ENCODE peak calls at places on chromosomes 2 and 18, in ten cellular contexts. P is NCI-H2107, C is midbrain, F is lower lobe of right lung, N is HTR-8/SVneo, M is NCI-H2029, T is WERI-Rb-1, D is skeletal muscle cell, I is SK-MEL-5, J is ovary. E is an unnamed sample.

GRCh38 chr2:171688129-171688465 is 828 bp downstream of the DYNC1I2 start:
- DNase-seq in P (no peak), M (no peak), F (no peak), I (no peak), T (no peak), N (no peak), D (no peak), C (peak), J (no peak), E (no peak)

GRCh38 chr2:61911510-61911909 is 6.0 kb downstream of the COMMD1 start:
- DNase-seq in N (no peak), T (peak), P (no peak), F (no peak), D (no peak), C (no peak), J (no peak), M (no peak), I (peak), E (no peak)

GRCh38 chr2:176115883-176116813 is at the start of gene HOXD10:
- DNase-seq in I (peak), M (no peak), P (peak), F (no peak), N (no peak), T (peak), D (no peak), C (no peak), J (peak), E (no peak)

GRCh38 chr2:99645960-99646359 is 156.1 kb upstream of the REV1 start:
- DNase-seq in J (no peak), F (no peak), D (no peak), T (no peak), I (no peak), P (no peak), C (no peak), M (no peak), N (no peak), E (no peak)

GRCh38 chr2:157233506-157233905 is 24.0 kb upstream of the GALNT5 start:
- DNase-seq in C (no peak), F (no peak), J (no peak), P (no peak), N (no peak), T (no peak), M (no peak), D (no peak), I (no peak), E (no peak)

GRCh38 chr2:169452080-169452479 is 27.2 kb upstream of the BBS5 start:
- DNase-seq in D (no peak), I (peak), P (no peak), M (peak), C (peak), T (peak), J (no peak), N (peak), F (no peak), E (no peak)

GRCh38 chr2:136130045-136130444 is 12.1 kb upstream of the CXCR4 start:
- DNase-seq in F (no peak), J (no peak), D (no peak), M (no peak), I (no peak), P (no peak), C (no peak), T (no peak), N (no peak), E (no peak)

GRCh38 chr2:151979694-151980093 is 119.2 kb downstream of the CACNB4 start:
- DNase-seq in P (no peak), T (no peak), I (no peak), D (no peak), C (no peak), J (no peak), N (no peak), F (no peak), M (no peak), E (no peak)

GRCh38 chr2:233700028-233700635 is 7.4 kb downstream of the UGT1A6 start:
- DNase-seq in J (no peak), F (no peak), C (no peak), M (no peak), N (no peak), D (no peak), P (no peak), I (no peak), T (no peak), E (peak)

GRCh38 chr18:10040287-10041011 is 126.6 kb downstream of the VAPA start:
- DNase-seq in I (no peak), D (no peak), C (no peak), J (peak), N (no peak), P (no peak), T (no peak), M (no peak), F (no peak), E (peak)

GRCh38 chr2:239268082-239268481 is 132.7 kb downstream of the HDAC4 start:
- DNase-seq in T (no peak), P (no peak), M (no peak), F (no peak), D (no peak), C (peak), N (no peak), J (no peak), I (peak), E (peak)

GRCh38 chr2:220103596-220103995 is 476.2 kb downstream of the SLC4A3 start:
- DNase-seq in T (no peak), C (no peak), I (no peak), P (no peak), D (no peak), J (no peak), M (no peak), N (no peak), F (no peak), E (no peak)

GRCh38 chr2:216974321-216975302 is 114.7 kb upstream of the TNP1 start:
- DNase-seq in N (no peak), I (no peak), F (no peak), M (no peak), C (no peak), J (peak), T (no peak), P (no peak), D (no peak), E (no peak)

GRCh38 chr2:162821176-162821575 is 17.4 kb downstream of the KCNH7 start:
- DNase-seq in I (no peak), D (peak), M (no peak), C (no peak), N (no peak), T (no peak), F (no peak), P (no peak), J (no peak), E (no peak)

GRCh38 chr2:150327546-150328495 is 159.6 kb downstream of the RND3 start:
- DNase-seq in I (no peak), T (no peak), F (no peak), M (no peak), N (no peak), D (no peak), J (no peak), C (no peak), P (peak), E (no peak)

GRCh38 chr2:45184606-45185005 is 175.4 kb upstream of the SIX2 start:
- DNase-seq in F (no peak), C (no peak), J (no peak), P (no peak), M (no peak), T (no peak), N (peak), D (no peak), I (no peak), E (no peak)

GRCh38 chr2:64439194-64439593 is 14.8 kb upstream of the LGALSL start:
- DNase-seq in P (no peak), M (no peak), C (no peak), T (no peak), D (no peak), N (no peak), F (no peak), I (no peak), J (no peak), E (no peak)

GRCh38 chr2:204434660-204435462 is 110.4 kb upstream of the PARD3B start:
- DNase-seq in I (no peak), T (no peak), M (no peak), J (no peak), N (no peak), D (peak), F (no peak), C (no peak), P (no peak), E (no peak)

GRCh38 chr2:237486334-237486818 is 675 bp upstream of the MLPH start:
- DNase-seq in T (no peak), P (no peak), I (no peak), M (no peak), N (no peak), D (no peak), F (no peak), J (no peak), C (no peak), E (no peak)

GRCh38 chr2:68980956-68981355 is 6.5 kb downstream of the GKN1 start:
- DNase-seq in D (no peak), J (no peak), P (peak), T (no peak), C (no peak), N (no peak), I (no peak), F (no peak), M (peak), E (no peak)